ENCODE peak calls at places on chromosomes 4 and X, in seven cellular contexts. P, B, F, J, N, S and Y are unnamed samples.

GRCh38 chrX:65994519-65995501 is 45.1 kb downstream of the VSIG4 start:
- DNase-seq in F (no peak), J (no peak), S (no peak), B (no peak), N (no peak), P (no peak), Y (no peak)

GRCh38 chr4:166146806-166147540 is 273.9 kb downstream of the TLL1 start:
- DNase-seq in B (no peak), P (no peak), F (no peak), J (peak), N (no peak), S (no peak), Y (no peak)

GRCh38 chrX:129654652-129655546 is at the start of gene APLN:
- DNase-seq in N (no peak), S (peak), P (peak), B (peak), F (no peak), J (no peak), Y (no peak)

GRCh38 chrX:85243761-85244410 is at the start of the genes SATL1 and ZNF711:
- DNase-seq in P (peak), J (peak), N (peak), B (peak), F (no peak), S (peak), Y (no peak)

GRCh38 chr4:82638479-82638878 is 76.7 kb upstream of the TMEM150C start:
- DNase-seq in N (no peak), P (no peak), B (no peak), F (no peak), S (no peak), J (no peak), Y (no peak)

GRCh38 chrX:43166874-43167273 is 388.9 kb upstream of the PPP1R2C start:
- DNase-seq in S (no peak), F (no peak), B (no peak), N (no peak), J (no peak), P (no peak), Y (no peak)

GRCh38 chr4:105896461-105896939 is 1.2 kb downstream of the NPNT start:
- DNase-seq in S (no peak), B (peak), J (no peak), N (no peak), P (no peak), F (no peak), Y (no peak)

GRCh38 chr4:137663376-137664054 is 131.2 kb upstream of the PCDH18 start:
- DNase-seq in N (no peak), F (no peak), P (no peak), S (no peak), J (no peak), B (no peak), Y (no peak)

GRCh38 chr4:184347251-184348239 is 126.8 kb downstream of the IRF2 start:
- DNase-seq in B (peak), S (peak), P (peak), F (no peak), J (no peak), N (peak), Y (peak)

GRCh38 chrX:10450229-10450958 is 170.0 kb downstream of the MID1 start:
- DNase-seq in N (peak), F (no peak), S (no peak), P (no peak), B (no peak), J (peak), Y (no peak)

GRCh38 chr4:170662250-170662649 is 572.5 kb upstream of the AADAT start:
- DNase-seq in F (no peak), J (no peak), N (no peak), S (no peak), B (no peak), P (no peak), Y (no peak)